ENCODE peak calls at places on chromosomes 11 and 22, in four cellular contexts. Q is GM23338, D is PC-3, C is hepatocyte. L is an unnamed sample.

GRCh38 chr11:87889126-87889525 is 286.1 kb downstream of the RAB38 start:
- DNase-seq in Q (no peak), D (no peak), C (no peak), L (no peak)

GRCh38 chr22:45784357-45785277 is 113.0 kb downstream of the ATXN10 start:
- DNase-seq in Q (no peak), D (no peak), C (no peak), L (no peak)

GRCh38 chr11:130448416-130449068 is at the start of gene ADAMTS15:
- DNase-seq in Q (peak; percentile 95), D (peak; percentile 97), C (peak; percentile 88), L (peak; percentile 83)

GRCh38 chr11:118789501-118790356 is 1.2 kb downstream of the DDX6 start:
- DNase-seq in Q (peak; percentile 47), D (peak; percentile 36), C (peak; percentile 45), L (peak; percentile 60)

GRCh38 chr11:7575841-7576451 is 62.1 kb downstream of the PPFIBP2 start:
- DNase-seq in Q (no peak), D (peak; percentile 41), C (peak; percentile 73), L (peak; percentile 63)

GRCh38 chr11:34614334-34615113 is 6.4 kb upstream of the EHF start:
- DNase-seq in Q (no peak), D (no peak), C (no peak), L (peak; percentile 20)

GRCh38 chr11:95065336-95065735 is 1.4 kb upstream of the SRSF8 start:
- DNase-seq in Q (no peak), D (no peak), C (no peak), L (no peak)

GRCh38 chr11:114036156-114036811 is 23.2 kb upstream of the ZBTB16 start:
- DNase-seq in Q (peak; percentile 94), D (peak; percentile 79), C (peak; percentile 93), L (peak; percentile 84)

GRCh38 chr11:35171226-35171625 is 32.3 kb downstream of the CD44 start:
- DNase-seq in Q (no peak), D (no peak), C (no peak), L (no peak)

GRCh38 chr11:119322360-119322739 is 5.4 kb upstream of the MCAM start:
- DNase-seq in Q (no peak), D (peak; percentile 48), C (peak; percentile 4), L (no peak)

GRCh38 chr11:62444271-62444833 is 25.5 kb downstream of the SCGB1A1 start:
- DNase-seq in Q (no peak), D (no peak), C (no peak), L (peak; percentile 90)

GRCh38 chr11:120521176-120521575 is 9.6 kb downstream of the GRIK4 start:
- DNase-seq in Q (no peak), D (no peak), C (no peak), L (no peak)

GRCh38 chr22:21582801-21583740 is 15.6 kb downstream of the UBE2L3 start:
- DNase-seq in Q (no peak), D (no peak), C (no peak), L (no peak)

GRCh38 chr11:36075053-36075452 is 131.2 kb downstream of the LDLRAD3 start:
- DNase-seq in Q (no peak), D (peak; percentile 5), C (no peak), L (peak; percentile 82)

GRCh38 chr22:47251911-47252310 is 489.5 kb downstream of the TBC1D22A start:
- DNase-seq in Q (no peak), D (no peak), C (no peak), L (no peak)

GRCh38 chr11:83120328-83120727 is 36.6 kb upstream of the PCF11 start:
- DNase-seq in Q (no peak), D (no peak), C (no peak), L (peak; percentile 37)

GRCh38 chr22:19849800-19850481 is 4.7 kb downstream of the GNB1L start:
- DNase-seq in Q (no peak), D (peak; percentile 85), C (peak; percentile 69), L (no peak)

GRCh38 chr11:124791626-124792341 is 8.4 kb downstream of the MSANTD2 start:
- DNase-seq in Q (no peak), D (peak; percentile 30), C (no peak), L (peak; percentile 30)

GRCh38 chr22:49398646-49399045 is 429.0 kb downstream of the BRD1 start:
- DNase-seq in Q (no peak), D (no peak), C (no peak), L (no peak)

GRCh38 chr22:48752451-48753380 is 1075.0 kb downstream of the BRD1 start:
- DNase-seq in Q (no peak), D (no peak), C (no peak), L (no peak)

GRCh38 chr11:2741377-2742131 is 41.8 kb upstream of the KCNQ1OT1 start:
- DNase-seq in Q (no peak), D (peak; percentile 67), C (peak; percentile 61), L (peak; percentile 74)

GRCh38 chr11:92504004-92504403 is 279.4 kb downstream of the FAT3 start:
- DNase-seq in Q (no peak), D (no peak), C (no peak), L (no peak)

GRCh38 chr11:102421262-102421661 is 31.3 kb downstream of the TMEM123 start:
- DNase-seq in Q (no peak), D (no peak), C (no peak), L (no peak)

GRCh38 chr11:117286588-117286987 is 4.6 kb upstream of the BACE1-AS start:
- DNase-seq in Q (no peak), D (no peak), C (no peak), L (no peak)

GRCh38 chr11:61020706-61021235 is 49.3 kb downstream of the CD6 start:
- DNase-seq in Q (no peak), D (no peak), C (no peak), L (no peak)

GRCh38 chr11:72361321-72361720 is 73.0 kb downstream of the CLPB start:
- DNase-seq in Q (no peak), D (no peak), C (no peak), L (no peak)

GRCh38 chr22:46752911-46753310 is 9.5 kb upstream of the TBC1D22A start:
- DNase-seq in Q (no peak), D (no peak), C (no peak), L (no peak)

GRCh38 chr22:48729499-48730171 is 1098.0 kb downstream of the BRD1 start:
- DNase-seq in Q (no peak), D (no peak), C (no peak), L (no peak)

GRCh38 chr22:17827466-17827865 is 53.2 kb upstream of the BID start:
- DNase-seq in Q (no peak), D (no peak), C (no peak), L (no peak)

GRCh38 chr11:64690235-64690634 is 32.8 kb downstream of the NRXN2 start:
- DNase-seq in Q (no peak), D (no peak), C (no peak), L (no peak)

GRCh38 chr11:68997124-68997994 is 15.7 kb downstream of the MRGPRF start:
- DNase-seq in Q (no peak), D (no peak), C (no peak), L (no peak)

GRCh38 chr22:16917144-16918003 is 90.6 kb downstream of the GAB4 start:
- DNase-seq in Q (peak; percentile 90), D (peak; percentile 56), C (peak; percentile 77), L (peak; percentile 68)

GRCh38 chr22:40603088-40603605 is 33.4 kb downstream of the MRTFA start:
- DNase-seq in Q (no peak), D (peak; percentile 50), C (peak; percentile 11), L (peak; percentile 85)

GRCh38 chr11:117384045-117384444 is 56.4 kb downstream of the CEP164 start:
- DNase-seq in Q (no peak), D (peak; percentile 95), C (peak; percentile 37), L (peak; percentile 96)

GRCh38 chr11:66050581-66051231 is 1.5 kb upstream of the SF3B2 start:
- DNase-seq in Q (peak; percentile 47), D (no peak), C (no peak), L (peak; percentile 22)

GRCh38 chr11:3170756-3171670 is 5.9 kb upstream of the OSBPL5 start:
- DNase-seq in Q (no peak), D (no peak), C (no peak), L (no peak)

GRCh38 chr22:24507742-24508141 is 12.6 kb downstream of the UPB1 start:
- DNase-seq in Q (peak; percentile 92), D (no peak), C (no peak), L (no peak)

GRCh38 chr11:117792241-117792640 is 4.8 kb downstream of the DSCAML1 start:
- DNase-seq in Q (no peak), D (no peak), C (no peak), L (no peak)

GRCh38 chr11:777288-778255 is at the start of gene GATD1:
- DNase-seq in Q (peak; percentile 93), D (peak; percentile 86), C (peak; percentile 97), L (peak; percentile 96)

GRCh38 chr11:99739464-99740089 is 718.8 kb downstream of the CNTN5 start:
- DNase-seq in Q (peak; percentile 79), D (peak; percentile 76), C (peak; percentile 56), L (peak; percentile 31)
- TF ChIP-seq EZH2phosphoT487 in Q (no peak), D (no peak), C (no peak), L (no peak)

GRCh38 chr22:44025171-44026065 is 1.3 kb downstream of the PARVB start:
- DNase-seq in Q (peak; percentile 36), D (no peak), C (no peak), L (peak; percentile 16)

GRCh38 chr22:44026630-44027511 is 2.8 kb downstream of the PARVB start:
- DNase-seq in Q (no peak), D (no peak), C (no peak), L (peak; percentile 97)

GRCh38 chr22:44026066-44026629 is 2.0 kb downstream of the PARVB start:
- DNase-seq in Q (no peak), D (no peak), C (no peak), L (peak; percentile 79)

GRCh38 chr22:44023404-44024287 is 456 bp upstream of the PARVB start:
- DNase-seq in Q (peak; percentile 75), D (peak; percentile 37), C (peak; percentile 65), L (peak; percentile 71)

GRCh38 chr22:44024288-44024908 is at the start of gene PARVB:
- DNase-seq in Q (peak; percentile 42), D (peak; percentile 6), C (peak; percentile 51), L (peak; percentile 71)
- H3K4me3 ChIP-seq in Q (peak within 1 kb of the TSS; percentile 64), D (peak within 1 kb of the TSS; percentile 77), C (peak within 1 kb of the TSS; percentile 61), L (peak within 1 kb of the TSS; percentile 89)

GRCh38 chr11:14249121-14249963 is 109.6 kb downstream of the RRAS2 start:
- DNase-seq in Q (peak; percentile 82), D (peak; percentile 77), C (peak; percentile 82), L (peak; percentile 72)
- H2AFZ ChIP-seq in Q (no peak overlapping the region), D (peak overlapping the region; percentile 35), C (no peak overlapping the region), L (no peak overlapping the region)

GRCh38 chr11:19628018-19628417 is 84.6 kb upstream of the NAV2 start:
- DNase-seq in Q (no peak), D (peak; percentile 92), C (no peak), L (peak; percentile 98)
- TF ChIP-seq EZH2phosphoT487 in Q (no peak), D (no peak), C (no peak), L (no peak)

GRCh38 chr11:13012037-13012693 is 3.0 kb downstream of the RASSF10 start:
- DNase-seq in Q (peak; percentile 33), D (no peak), C (peak; percentile 21), L (no peak)

GRCh38 chr11:13009921-13010736 is 1.0 kb downstream of the RASSF10 start:
- DNase-seq in Q (peak; percentile 68), D (no peak), C (peak; percentile 52), L (peak; percentile 51)

GRCh38 chr11:13010737-13011342 is 1.7 kb downstream of the RASSF10 start:
- DNase-seq in Q (peak; percentile 51), D (no peak), C (peak; percentile 34), L (peak; percentile 14)

GRCh38 chr11:13013054-13013488 is 4.0 kb downstream of the RASSF10 start:
- DNase-seq in Q (no peak), D (no peak), C (no peak), L (no peak)

GRCh38 chr11:13011366-13012036 is 2.4 kb downstream of the RASSF10 start:
- DNase-seq in Q (no peak), D (no peak), C (no peak), L (no peak)
- H3K4me3 ChIP-seq in Q (peak overlapping the region; percentile 48), D (no peak overlapping the region), C (peak overlapping the region; percentile 16), L (no peak overlapping the region)

L was measured in GM23248.